ENCODE peak calls at places on chromosomes 2 and 18, in five cellular contexts. R is A549, V is NCI-H446 treated with DMSO at 0.1 percent for 48 hours, A is SK-N-MC, M is NCI-H748 treated with DMSO at 0.1 percent for 48 hours. H is an unnamed sample.
A peak's percentile ranks its signal among the peaks of the same experiment; 100 is the strongest.

GRCh38 chr2:72023678-72024390 is 123.8 kb downstream of the CYP26B1 start:
- DNase-seq in V (no peak), R (no peak), A (no peak), M (no peak), H (no peak)

GRCh38 chr2:86623549-86624547 is at the start of gene RNF103:
- DNase-seq in R (peak; percentile 96), V (peak; percentile 86), A (no peak), M (peak; percentile 12), H (peak; percentile 89)

GRCh38 chr2:178246696-178247095 is 52.4 kb downstream of the OSBPL6 start:
- DNase-seq in M (no peak), A (no peak), R (no peak), V (no peak), H (no peak)

GRCh38 chr2:43898134-43898957 is 59.6 kb downstream of the ABCG8 start:
- DNase-seq in R (peak; percentile 76), M (peak; percentile 77), A (peak; percentile 14), V (no peak), H (no peak)

GRCh38 chr2:223109341-223109740 is 57.4 kb downstream of the KCNE4 start:
- DNase-seq in A (no peak), R (no peak), V (no peak), M (no peak), H (no peak)

GRCh38 chr18:57516068-57516467 is 70.4 kb downstream of the FECH start:
- DNase-seq in R (no peak), V (no peak), M (no peak), A (no peak), H (no peak)

GRCh38 chr18:10715791-10716190 is 190.0 kb downstream of the NAPG start:
- DNase-seq in R (peak; percentile 13), M (no peak), A (no peak), V (no peak), H (no peak)

GRCh38 chr18:62788111-62788510 is 72.8 kb downstream of the PHLPP1 start:
- DNase-seq in M (peak; percentile 32), A (no peak), V (no peak), R (no peak), H (no peak)

GRCh38 chr18:58319719-58320118 is 275.7 kb downstream of the NEDD4L start:
- DNase-seq in M (no peak), V (no peak), A (no peak), R (no peak), H (no peak)

GRCh38 chr2:224311226-224311625 is 90.7 kb downstream of the FAM124B start:
- DNase-seq in M (no peak), V (no peak), R (no peak), A (no peak), H (no peak)

GRCh38 chr2:9799011-9799596 is 44.2 kb upstream of the TAF1B start:
- DNase-seq in A (no peak), R (no peak), V (no peak), M (no peak), H (no peak)

GRCh38 chr18:13999266-13999665 is 83.9 kb upstream of the MC2R start:
- DNase-seq in V (no peak), R (no peak), A (no peak), M (no peak), H (no peak)

GRCh38 chr2:221999702-222000101 is 299.1 kb downstream of the PAX3 start:
- DNase-seq in A (no peak), M (no peak), R (no peak), V (no peak), H (no peak)

GRCh38 chr2:227799202-227799601 is 14.4 kb upstream of the CCL20 start:
- DNase-seq in A (no peak), M (no peak), V (no peak), R (no peak), H (no peak)

GRCh38 chr18:14976736-14977430 is 228.9 kb downstream of the ANKRD30B start:
- DNase-seq in M (no peak), V (no peak), A (no peak), R (no peak), H (no peak)

GRCh38 chr18:55420977-55421611 is 166.9 kb downstream of the TCF4 start:
- DNase-seq in M (no peak), R (no peak), A (no peak), V (no peak), H (peak; percentile 25)

GRCh38 chr2:205771666-205772065 is 89.4 kb downstream of the NRP2 start:
- DNase-seq in M (no peak), V (no peak), A (no peak), R (no peak), H (no peak)

GRCh38 chr2:228866781-228867180 is 404.3 kb downstream of the PID1 start:
- DNase-seq in M (no peak), A (no peak), R (no peak), V (no peak), H (no peak)

GRCh38 chr2:63763336-63764056 is 78.2 kb upstream of the UGP2 start:
- DNase-seq in R (no peak), V (peak; percentile 53), A (no peak), M (no peak), H (peak; percentile 6)

GRCh38 chr2:23268467-23269263 is 116.3 kb upstream of the KLHL29 start:
- DNase-seq in R (peak; percentile 53), A (peak; percentile 8), M (no peak), V (no peak), H (no peak)

GRCh38 chr18:12371590-12371989 is 5.4 kb downstream of the AFG3L2 start:
- DNase-seq in M (no peak), V (no peak), A (no peak), R (no peak), H (no peak)

GRCh38 chr18:75009296-75009695 is 199.6 kb downstream of the PTGR3 start:
- DNase-seq in R (no peak), V (no peak), A (no peak), M (no peak), H (no peak)

GRCh38 chr2:47917562-47917961 is 11.3 kb upstream of the FBXO11 start:
- DNase-seq in R (no peak), M (no peak), A (no peak), V (no peak), H (no peak)

GRCh38 chr2:62337403-62337802 is 141.5 kb downstream of the B3GNT2 start:
- DNase-seq in V (no peak), A (no peak), M (no peak), R (no peak), H (no peak)

H was measured in DMS 273 treated with DMSO at 0.1 percent for 48 hours.